ENCODE peak calls at places on chromosomes 7 and 10, in seven cellular contexts. L is ovary, E is A549, P is body of pancreas, K is gastrocnemius medialis, C is right lobe of liver, U is NB4. O is an unnamed sample.

GRCh38 chr10:33862706-33863105 is 528.2 kb upstream of the NRP1 start:
- DNase-seq in L (no peak), E (no peak), P (no peak), K (no peak), C (no peak), U (no peak), O (no peak)

GRCh38 chr10:31134303-31134928 is 102.8 kb upstream of the ZNF438 start:
- DNase-seq in L (no peak), E (no peak), P (no peak), K (no peak), C (no peak), U (peak), O (peak)

GRCh38 chr7:99485094-99485493 is 12.4 kb downstream of the ZNF789 start:
- DNase-seq in L (no peak), E (no peak), P (no peak), K (no peak), C (no peak), U (no peak), O (no peak)

GRCh38 chr10:2968401-2968800 is 98.9 kb upstream of the PFKP start:
- DNase-seq in L (no peak), E (no peak), P (no peak), K (no peak), C (no peak), U (no peak), O (no peak)

GRCh38 chr10:90288403-90288933 is 569.4 kb downstream of the HTR7 start:
- DNase-seq in L (no peak), E (no peak), P (peak), K (no peak), C (no peak), U (no peak), O (no peak)

GRCh38 chr10:48215148-48215982 is 59.1 kb downstream of the FRMPD2 start:
- DNase-seq in L (no peak), E (peak), P (peak), K (no peak), C (no peak), U (peak), O (peak)

GRCh38 chr10:63667596-63667995 is 146.4 kb downstream of the REEP3 start:
- DNase-seq in L (no peak), E (no peak), P (no peak), K (no peak), C (no peak), U (no peak), O (no peak)

GRCh38 chr10:100522107-100522811 is 2.6 kb upstream of the SEC31B start:
- DNase-seq in L (no peak), E (no peak), P (no peak), K (no peak), C (no peak), U (no peak), O (no peak)

GRCh38 chr7:91852263-91852741 is 28.2 kb downstream of the MTERF1 start:
- DNase-seq in L (no peak), E (no peak), P (no peak), K (no peak), C (no peak), U (peak), O (no peak)

GRCh38 chr7:86643478-86644281 is at the start of gene GRM3:
- DNase-seq in L (peak), E (peak), P (peak), K (no peak), C (peak), U (no peak), O (no peak)

GRCh38 chr10:48836605-48837004 is 103.0 kb downstream of the LRRC18 start:
- DNase-seq in L (no peak), E (no peak), P (no peak), K (no peak), C (no peak), U (no peak), O (no peak)

GRCh38 chr10:74227697-74228424 is 76.8 kb downstream of the ADK start:
- DNase-seq in L (no peak), E (no peak), P (no peak), K (no peak), C (no peak), U (peak), O (peak)

GRCh38 chr7:149866817-149867447 is 6.8 kb upstream of the ATP6V0E2 start:
- DNase-seq in L (no peak), E (no peak), P (no peak), K (no peak), C (no peak), U (peak), O (no peak)

GRCh38 chr10:123380491-123381085 is 226.4 kb downstream of the BUB3 start:
- DNase-seq in L (no peak), E (peak), P (no peak), K (no peak), C (no peak), U (peak), O (no peak)

GRCh38 chr10:117967149-117967548 is 79.6 kb downstream of the RAB11FIP2 start:
- DNase-seq in L (no peak), E (no peak), P (no peak), K (no peak), C (no peak), U (no peak), O (no peak)

GRCh38 chr10:35409094-35409582 is 72.8 kb downstream of the CCNY start:
- DNase-seq in L (no peak), E (no peak), P (peak), K (peak), C (no peak), U (peak), O (peak)

GRCh38 chr10:47035447-47036337 is 124.5 kb downstream of the PTPN20 start:
- DNase-seq in L (peak), E (no peak), P (no peak), K (no peak), C (peak), U (no peak), O (no peak)

GRCh38 chr7:47873767-47874166 is 74.5 kb downstream of the PKD1L1 start:
- DNase-seq in L (no peak), E (peak), P (no peak), K (no peak), C (no peak), U (no peak), O (no peak)

GRCh38 chr7:4683884-4684565 is 1.9 kb downstream of the FOXK1 start:
- DNase-seq in L (peak), E (no peak), P (peak), K (peak), C (peak), U (peak), O (peak)

GRCh38 chr10:27252267-27253000 is 11.8 kb upstream of the ACBD5 start:
- DNase-seq in L (peak), E (peak), P (peak), K (peak), C (peak), U (no peak), O (no peak)

GRCh38 chr10:79079490-79080355 is 11.0 kb downstream of the ZMIZ1 start:
- DNase-seq in L (no peak), E (peak), P (no peak), K (peak), C (no peak), U (peak), O (peak)

GRCh38 chr7:157477550-157478212 is 140.9 kb downstream of the DNAJB6 start:
- DNase-seq in L (peak), E (no peak), P (no peak), K (peak), C (peak), U (no peak), O (no peak)

GRCh38 chr10:75465110-75465509 is 33.7 kb downstream of the LRMDA start:
- DNase-seq in L (no peak), E (no peak), P (no peak), K (no peak), C (no peak), U (peak), O (no peak)

GRCh38 chr10:62183857-62184805 is 84.5 kb downstream of the RTKN2 start:
- DNase-seq in L (no peak), E (no peak), P (no peak), K (no peak), C (no peak), U (no peak), O (no peak)

GRCh38 chr10:47022311-47023131 is 111.3 kb downstream of the PTPN20 start:
- DNase-seq in L (peak), E (no peak), P (no peak), K (peak), C (peak), U (no peak), O (no peak)

GRCh38 chr7:64997164-64997908 is 6.5 kb upstream of the ZNF117 start:
- DNase-seq in L (no peak), E (no peak), P (no peak), K (no peak), C (no peak), U (no peak), O (no peak)

GRCh38 chr7:65001291-65001814 is 5.1 kb downstream of the ERV3-1 start:
- DNase-seq in L (no peak), E (no peak), P (no peak), K (no peak), C (no peak), U (no peak), O (no peak)

GRCh38 chr7:64997927-64998391 is 7.1 kb upstream of the ZNF117 start:
- DNase-seq in L (no peak), E (no peak), P (peak), K (peak), C (no peak), U (no peak), O (no peak)

GRCh38 chr7:64998865-64999164 is 7.7 kb downstream of the ERV3-1 start:
- DNase-seq in L (no peak), E (no peak), P (no peak), K (no peak), C (no peak), U (no peak), O (no peak)

DNA sequence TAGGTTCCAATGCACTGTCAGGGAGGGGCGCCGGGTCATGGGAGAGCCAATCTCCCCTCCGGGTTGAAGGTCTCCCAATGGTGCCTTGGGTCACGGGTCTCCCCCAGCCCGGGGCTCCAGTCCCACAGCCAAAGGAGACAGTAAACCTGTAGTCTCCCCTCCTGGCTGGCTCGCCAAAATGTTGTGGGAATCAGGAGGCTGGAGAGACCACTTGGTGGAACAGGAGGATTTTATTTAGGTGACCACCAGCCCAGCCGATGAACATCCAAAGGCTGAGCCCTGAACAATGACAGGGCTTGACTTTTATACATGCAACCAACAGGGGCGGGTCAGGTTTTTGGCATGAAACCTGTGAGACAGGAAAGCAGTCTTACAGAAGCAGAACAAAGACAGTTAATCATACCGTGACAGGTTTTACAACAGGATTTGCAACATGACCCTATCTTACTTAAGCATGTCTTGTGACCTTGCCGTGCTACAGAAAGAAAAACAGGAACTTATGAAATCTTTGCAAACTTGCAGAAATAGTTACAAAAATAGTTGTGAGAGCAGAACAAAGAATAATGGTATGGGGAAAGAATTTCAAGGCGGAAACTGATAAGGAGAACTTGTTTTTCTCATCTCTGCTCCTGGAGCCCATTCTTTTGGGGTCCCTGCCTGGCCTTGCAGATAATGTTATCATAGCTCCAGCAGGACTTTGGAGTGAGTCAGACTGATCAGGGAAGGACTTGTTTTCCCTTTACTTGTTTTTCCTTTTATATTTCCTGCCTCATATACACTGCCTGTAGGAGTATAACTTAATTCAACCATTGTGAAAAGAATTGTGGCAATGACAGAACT is 7.1 kb downstream of the ERV3-1 start:
- DNase-seq in L (no peak), E (no peak), P (peak), K (peak), C (no peak), U (peak), O (no peak)
- TF ChIP-seq POLR2A in L (no peak), E (no peak), P (peak), K (no peak), C (no peak), U (no peak), O (no peak)

GRCh38 chr7:20328692-20329091 is 2.0 kb upstream of the ITGB8 start:
- DNase-seq in L (no peak), E (no peak), P (no peak), K (no peak), C (no peak), U (no peak), O (no peak)

GRCh38 chr7:20330797-20331230 is at the start of gene ITGB8:
- DNase-seq in L (no peak), E (peak), P (no peak), K (no peak), C (no peak), U (no peak), O (peak)

GRCh38 chr7:20328027-20328426 is 2.7 kb upstream of the ITGB8 start:
- DNase-seq in L (no peak), E (no peak), P (no peak), K (no peak), C (no peak), U (no peak), O (no peak)

GRCh38 chr7:20330176-20330796 is 414 bp upstream of the ITGB8 start:
- DNase-seq in L (peak), E (peak), P (peak), K (no peak), C (peak), U (peak), O (peak)

DNA sequence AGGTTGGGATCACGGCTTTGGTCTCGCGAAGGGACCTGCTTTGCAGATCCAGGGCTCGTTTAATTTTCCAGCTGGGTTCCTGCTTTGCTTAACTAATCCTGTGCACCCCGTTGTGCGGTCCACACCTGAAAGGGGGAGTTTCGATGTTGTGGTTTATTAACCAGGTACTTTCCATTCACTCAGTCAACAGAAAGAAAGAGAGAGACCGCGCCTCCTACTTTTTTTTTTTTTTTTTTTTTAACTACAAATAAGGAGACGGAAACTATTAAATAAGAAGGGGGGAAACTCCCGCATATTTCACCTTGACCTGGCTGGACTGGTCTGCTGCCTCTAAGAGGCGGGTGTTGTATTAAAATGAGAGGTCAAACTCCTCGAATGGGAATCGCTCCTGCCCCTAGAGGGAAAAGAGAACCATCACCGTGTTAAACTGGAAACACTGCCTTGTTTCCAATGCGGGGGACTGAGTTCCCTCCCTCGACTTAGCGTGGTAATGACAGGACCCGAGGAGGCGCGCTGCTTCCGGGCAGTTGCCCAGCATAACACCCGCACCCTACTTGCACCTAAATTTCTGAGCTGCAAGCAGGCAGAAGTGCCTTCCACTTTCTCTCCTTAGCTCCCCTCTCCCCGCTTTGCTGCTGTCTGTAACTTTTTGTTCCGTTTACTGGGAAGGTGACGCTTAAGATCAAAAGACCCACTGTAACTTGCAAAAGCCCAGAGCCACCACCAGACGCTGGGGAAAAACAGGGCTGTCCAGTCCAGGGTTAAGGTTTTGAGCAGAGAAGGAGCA is 1.1 kb upstream of the ITGB8 start:
- DNase-seq in L (peak), E (peak), P (peak), K (no peak), C (no peak), U (peak), O (peak)
- TF ChIP-seq POLR2A in L (no peak), E (peak), P (peak), K (no peak), C (no peak), U (no peak), O (no peak)

DNA sequence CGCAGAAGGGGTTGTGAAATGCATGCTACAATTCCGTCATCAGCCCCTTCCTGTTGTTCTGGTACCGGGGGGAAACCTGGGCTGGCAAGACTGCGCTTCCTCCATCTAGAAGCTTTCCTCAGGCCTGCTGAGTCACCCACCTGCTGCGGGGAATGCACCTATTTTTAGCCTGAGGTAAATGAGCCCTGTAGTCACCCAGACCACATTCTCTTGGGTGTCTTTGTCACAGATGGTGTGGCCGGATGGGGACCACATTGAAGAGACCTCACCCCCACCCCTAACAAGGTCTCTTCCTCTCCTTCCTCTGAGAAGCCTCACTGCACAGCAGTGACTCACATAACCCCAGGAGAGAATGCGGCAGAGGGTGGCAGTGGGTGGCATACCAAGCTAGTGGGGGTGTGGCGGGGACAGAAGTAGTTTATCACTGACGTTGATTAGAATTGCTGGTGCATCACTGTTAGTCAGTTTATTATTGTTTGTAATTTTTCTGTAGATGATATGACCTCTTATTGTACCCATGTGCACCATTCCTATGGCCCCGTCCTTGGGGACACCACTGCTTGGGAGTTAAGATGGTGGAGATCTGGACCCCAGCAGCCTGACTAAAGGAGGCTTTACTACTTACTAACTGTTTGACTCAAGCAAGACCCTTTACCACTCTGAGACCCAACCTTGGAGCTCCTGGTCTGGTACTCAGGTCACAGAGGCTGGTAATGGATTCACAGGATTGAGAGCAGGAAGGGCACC is 83.0 kb upstream of the DUSP5 start:
- DNase-seq in L (no peak), E (peak), P (peak), K (peak), C (no peak), U (peak), O (peak)
- TF ChIP-seq POLR2A in L (no peak), E (no peak), P (no peak), K (no peak), C (no peak), U (no peak), O (no peak)

GRCh38 chr10:88582806-88583583 is at the start of gene RNLS:
- DNase-seq in L (peak), E (peak), P (peak), K (peak), C (peak), U (peak), O (peak)
- TF ChIP-seq POLR2A in L (peak), E (peak), P (peak), K (no peak), C (peak), U (no peak), O (peak)

GRCh38 chr7:105474045-105474444 is 48.0 kb downstream of the PUS7 start:
- DNase-seq in L (no peak), E (no peak), P (no peak), K (no peak), C (no peak), U (no peak), O (no peak)
- TF ChIP-seq POLR2A in L (no peak), E (no peak), P (no peak), K (no peak), C (no peak), U (no peak), O (no peak)

DNA sequence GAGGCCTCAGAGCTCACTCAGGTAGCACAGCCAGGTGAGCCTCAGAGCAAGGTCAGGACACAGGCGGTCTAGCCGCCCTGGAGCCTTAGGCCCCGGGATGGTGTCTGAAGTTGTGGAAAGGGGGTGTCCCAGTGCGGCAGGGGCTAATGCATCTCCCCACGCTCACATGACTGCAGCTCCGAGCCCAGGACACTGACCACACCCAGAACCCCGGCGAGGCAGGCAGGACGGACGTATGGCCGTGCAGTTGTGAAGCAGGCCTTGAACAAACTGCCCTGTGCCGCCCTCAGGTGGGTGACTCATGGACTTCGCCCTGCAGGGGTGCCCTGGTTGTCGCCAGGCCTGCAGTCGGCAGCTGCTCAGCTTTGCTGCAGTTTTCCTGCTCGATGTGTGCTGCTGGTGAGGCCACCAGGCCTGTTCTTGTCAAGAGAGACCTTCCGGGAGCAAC is 5.0 kb upstream of the PRKAR1B start:
- DNase-seq in L (peak), E (peak), P (peak), K (peak), C (peak), U (peak), O (peak)
- TF ChIP-seq POLR2A in L (no peak), E (no peak), P (no peak), K (no peak), C (no peak), U (no peak), O (no peak)

GRCh38 chr10:110394296-110394695 is 89.6 kb upstream of the SMNDC1 start:
- DNase-seq in L (no peak), E (no peak), P (no peak), K (no peak), C (no peak), U (no peak), O (no peak)

GRCh38 chr10:110393866-110394265 is 89.1 kb upstream of the SMNDC1 start:
- DNase-seq in L (no peak), E (no peak), P (no peak), K (no peak), C (no peak), U (no peak), O (no peak)

GRCh38 chr10:110395350-110396283 is 90.9 kb upstream of the SMNDC1 start:
- DNase-seq in L (no peak), E (peak), P (peak), K (no peak), C (peak), U (no peak), O (peak)

GRCh38 chr10:110396284-110396651 is 91.5 kb upstream of the SMNDC1 start:
- DNase-seq in L (no peak), E (no peak), P (no peak), K (no peak), C (no peak), U (no peak), O (no peak)

DNA sequence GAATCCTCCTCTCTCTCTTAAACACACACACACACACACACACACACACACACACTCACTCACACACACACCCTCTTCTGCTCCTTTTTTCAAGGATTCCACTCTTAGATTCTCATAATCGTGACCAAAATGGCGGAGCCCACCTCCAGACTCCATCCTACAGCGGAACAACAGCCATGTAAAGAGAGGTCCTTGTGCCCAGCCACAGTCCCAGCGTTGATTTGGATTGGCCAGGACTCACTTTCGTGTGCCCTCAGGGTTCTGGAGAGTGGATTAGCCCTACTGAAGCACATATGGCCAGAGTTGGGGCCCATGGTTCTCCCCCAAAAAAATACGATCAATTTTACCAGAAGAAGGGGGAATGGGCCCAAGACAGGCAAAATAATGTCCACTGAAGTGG is 90.2 kb upstream of the SMNDC1 start:
- DNase-seq in L (no peak), E (no peak), P (no peak), K (no peak), C (no peak), U (no peak), O (no peak)
- TF ChIP-seq POLR2A in L (no peak), E (no peak), P (no peak), K (no peak), C (no peak), U (no peak), O (no peak)